ENCODE peak calls at places on chromosomes 4 and X, in ten cellular contexts. One of them, this sample, is unnamed.
A peak's percentile ranks its signal among the peaks of the same experiment; 100 is the strongest.

GRCh38 chr4:147136308-147136707 is 190.6 kb upstream of the TTC29 start:
- DNase-seq in T-helper 17 cell: no peak
- DNase-seq in NCI-H510A treated with DMSO at 0.1 percent for 48 hours: no peak
- DNase-seq in astrocyte: no peak
- DNase-seq in NCI-H1092 treated with DMSO at 0.1 percent for 48 hours: no peak
- DNase-seq in SK-N-MC: no peak
- DNase-seq in activated naive CD4-positive, alpha-beta T cell treated with anti-CD3 and anti-CD28 coated beads, Interleukin-2, amount 50 U/mL, for 72 hours: no peak
- DNase-seq in SK-N-SH: no peak
- DNase-seq in activated T-helper 1 cell treated with anti-CD3 and anti-CD28 coated beads, Interleukin-2, amount 50 U/mL, for 16 hours: no peak
- DNase-seq in osteocyte: no peak
- DNase-seq in this sample: no peak

GRCh38 chr4:1082215-1083182 is 30.9 kb downstream of the RNF212 start:
- DNase-seq in T-helper 17 cell: no peak
- DNase-seq in NCI-H510A treated with DMSO at 0.1 percent for 48 hours: no peak
- DNase-seq in astrocyte: peak; percentile 59
- DNase-seq in NCI-H1092 treated with DMSO at 0.1 percent for 48 hours: peak; percentile 39
- DNase-seq in SK-N-MC: no peak
- DNase-seq in activated naive CD4-positive, alpha-beta T cell treated with anti-CD3 and anti-CD28 coated beads, Interleukin-2, amount 50 U/mL, for 72 hours: no peak
- DNase-seq in SK-N-SH: no peak
- DNase-seq in activated T-helper 1 cell treated with anti-CD3 and anti-CD28 coated beads, Interleukin-2, amount 50 U/mL, for 16 hours: no peak
- DNase-seq in osteocyte: no peak
- DNase-seq in this sample: peak; percentile 89

GRCh38 chr4:21139327-21139726 is 439.1 kb downstream of the PACRGL start:
- DNase-seq in T-helper 17 cell: no peak
- DNase-seq in NCI-H510A treated with DMSO at 0.1 percent for 48 hours: no peak
- DNase-seq in astrocyte: no peak
- DNase-seq in NCI-H1092 treated with DMSO at 0.1 percent for 48 hours: no peak
- DNase-seq in SK-N-MC: no peak
- DNase-seq in activated naive CD4-positive, alpha-beta T cell treated with anti-CD3 and anti-CD28 coated beads, Interleukin-2, amount 50 U/mL, for 72 hours: no peak
- DNase-seq in SK-N-SH: no peak
- DNase-seq in activated T-helper 1 cell treated with anti-CD3 and anti-CD28 coated beads, Interleukin-2, amount 50 U/mL, for 16 hours: no peak
- DNase-seq in osteocyte: no peak
- DNase-seq in this sample: no peak

GRCh38 chr4:94226763-94227162 is 19.1 kb downstream of the SMARCAD1 start:
- DNase-seq in T-helper 17 cell: no peak
- DNase-seq in NCI-H510A treated with DMSO at 0.1 percent for 48 hours: no peak
- DNase-seq in astrocyte: no peak
- DNase-seq in NCI-H1092 treated with DMSO at 0.1 percent for 48 hours: no peak
- DNase-seq in SK-N-MC: no peak
- DNase-seq in activated naive CD4-positive, alpha-beta T cell treated with anti-CD3 and anti-CD28 coated beads, Interleukin-2, amount 50 U/mL, for 72 hours: no peak
- DNase-seq in SK-N-SH: no peak
- DNase-seq in activated T-helper 1 cell treated with anti-CD3 and anti-CD28 coated beads, Interleukin-2, amount 50 U/mL, for 16 hours: no peak
- DNase-seq in osteocyte: no peak
- DNase-seq in this sample: no peak

GRCh38 chr4:141121768-141122415 is 11.4 kb downstream of the RNF150 start:
- DNase-seq in T-helper 17 cell: no peak
- DNase-seq in NCI-H510A treated with DMSO at 0.1 percent for 48 hours: no peak
- DNase-seq in astrocyte: no peak
- DNase-seq in NCI-H1092 treated with DMSO at 0.1 percent for 48 hours: no peak
- DNase-seq in SK-N-MC: no peak
- DNase-seq in activated naive CD4-positive, alpha-beta T cell treated with anti-CD3 and anti-CD28 coated beads, Interleukin-2, amount 50 U/mL, for 72 hours: no peak
- DNase-seq in SK-N-SH: no peak
- DNase-seq in activated T-helper 1 cell treated with anti-CD3 and anti-CD28 coated beads, Interleukin-2, amount 50 U/mL, for 16 hours: no peak
- DNase-seq in osteocyte: no peak
- DNase-seq in this sample: no peak

GRCh38 chrX:30343206-30343605 is 34.0 kb upstream of the NR0B1 start:
- DNase-seq in T-helper 17 cell: no peak
- DNase-seq in NCI-H510A treated with DMSO at 0.1 percent for 48 hours: no peak
- DNase-seq in astrocyte: no peak
- DNase-seq in NCI-H1092 treated with DMSO at 0.1 percent for 48 hours: no peak
- DNase-seq in SK-N-MC: no peak
- DNase-seq in activated naive CD4-positive, alpha-beta T cell treated with anti-CD3 and anti-CD28 coated beads, Interleukin-2, amount 50 U/mL, for 72 hours: no peak
- DNase-seq in SK-N-SH: no peak
- DNase-seq in activated T-helper 1 cell treated with anti-CD3 and anti-CD28 coated beads, Interleukin-2, amount 50 U/mL, for 16 hours: no peak
- DNase-seq in osteocyte: no peak
- DNase-seq in this sample: no peak

GRCh38 chrX:47815901-47816845 is 20.5 kb upstream of the ZNF81 start:
- DNase-seq in T-helper 17 cell: no peak
- DNase-seq in NCI-H510A treated with DMSO at 0.1 percent for 48 hours: no peak
- DNase-seq in astrocyte: no peak
- DNase-seq in NCI-H1092 treated with DMSO at 0.1 percent for 48 hours: no peak
- DNase-seq in SK-N-MC: no peak
- DNase-seq in activated naive CD4-positive, alpha-beta T cell treated with anti-CD3 and anti-CD28 coated beads, Interleukin-2, amount 50 U/mL, for 72 hours: no peak
- DNase-seq in SK-N-SH: no peak
- DNase-seq in activated T-helper 1 cell treated with anti-CD3 and anti-CD28 coated beads, Interleukin-2, amount 50 U/mL, for 16 hours: no peak
- DNase-seq in osteocyte: no peak
- DNase-seq in this sample: no peak

GRCh38 chr4:26510334-26510705 is 20.0 kb upstream of the CCKAR start:
- DNase-seq in T-helper 17 cell: no peak
- DNase-seq in NCI-H510A treated with DMSO at 0.1 percent for 48 hours: no peak
- DNase-seq in astrocyte: no peak
- DNase-seq in NCI-H1092 treated with DMSO at 0.1 percent for 48 hours: no peak
- DNase-seq in SK-N-MC: no peak
- DNase-seq in activated naive CD4-positive, alpha-beta T cell treated with anti-CD3 and anti-CD28 coated beads, Interleukin-2, amount 50 U/mL, for 72 hours: no peak
- DNase-seq in SK-N-SH: no peak
- DNase-seq in activated T-helper 1 cell treated with anti-CD3 and anti-CD28 coated beads, Interleukin-2, amount 50 U/mL, for 16 hours: no peak
- DNase-seq in osteocyte: peak; percentile 21
- DNase-seq in this sample: no peak

GRCh38 chr4:64713256-64713840 is 304.1 kb upstream of the TECRL start:
- DNase-seq in T-helper 17 cell: no peak
- DNase-seq in NCI-H510A treated with DMSO at 0.1 percent for 48 hours: peak; percentile 13
- DNase-seq in astrocyte: peak; percentile 19
- DNase-seq in NCI-H1092 treated with DMSO at 0.1 percent for 48 hours: peak; percentile 23
- DNase-seq in SK-N-MC: no peak
- DNase-seq in activated naive CD4-positive, alpha-beta T cell treated with anti-CD3 and anti-CD28 coated beads, Interleukin-2, amount 50 U/mL, for 72 hours: no peak
- DNase-seq in SK-N-SH: peak; percentile 9
- DNase-seq in activated T-helper 1 cell treated with anti-CD3 and anti-CD28 coated beads, Interleukin-2, amount 50 U/mL, for 16 hours: no peak
- DNase-seq in osteocyte: no peak
- DNase-seq in this sample: no peak

GRCh38 chrX:39592776-39593175 is 505.0 kb downstream of the BCOR start:
- DNase-seq in T-helper 17 cell: no peak
- DNase-seq in NCI-H510A treated with DMSO at 0.1 percent for 48 hours: no peak
- DNase-seq in astrocyte: peak; percentile 32
- DNase-seq in NCI-H1092 treated with DMSO at 0.1 percent for 48 hours: no peak
- DNase-seq in SK-N-MC: no peak
- DNase-seq in activated naive CD4-positive, alpha-beta T cell treated with anti-CD3 and anti-CD28 coated beads, Interleukin-2, amount 50 U/mL, for 72 hours: no peak
- DNase-seq in SK-N-SH: no peak
- DNase-seq in activated T-helper 1 cell treated with anti-CD3 and anti-CD28 coated beads, Interleukin-2, amount 50 U/mL, for 16 hours: no peak
- DNase-seq in osteocyte: no peak
- DNase-seq in this sample: no peak

GRCh38 chrX:119775517-119776238 is 15.8 kb downstream of the RPL39 start:
- DNase-seq in T-helper 17 cell: no peak
- DNase-seq in NCI-H510A treated with DMSO at 0.1 percent for 48 hours: no peak
- DNase-seq in astrocyte: no peak
- DNase-seq in NCI-H1092 treated with DMSO at 0.1 percent for 48 hours: no peak
- DNase-seq in SK-N-MC: no peak
- DNase-seq in activated naive CD4-positive, alpha-beta T cell treated with anti-CD3 and anti-CD28 coated beads, Interleukin-2, amount 50 U/mL, for 72 hours: no peak
- DNase-seq in SK-N-SH: no peak
- DNase-seq in activated T-helper 1 cell treated with anti-CD3 and anti-CD28 coated beads, Interleukin-2, amount 50 U/mL, for 16 hours: no peak
- DNase-seq in osteocyte: no peak
- DNase-seq in this sample: no peak

GRCh38 chr4:145732001-145732400 is 52.1 kb downstream of the C4orf51 start:
- DNase-seq in T-helper 17 cell: no peak
- DNase-seq in NCI-H510A treated with DMSO at 0.1 percent for 48 hours: no peak
- DNase-seq in astrocyte: no peak
- DNase-seq in NCI-H1092 treated with DMSO at 0.1 percent for 48 hours: no peak
- DNase-seq in SK-N-MC: no peak
- DNase-seq in activated naive CD4-positive, alpha-beta T cell treated with anti-CD3 and anti-CD28 coated beads, Interleukin-2, amount 50 U/mL, for 72 hours: no peak
- DNase-seq in SK-N-SH: no peak
- DNase-seq in activated T-helper 1 cell treated with anti-CD3 and anti-CD28 coated beads, Interleukin-2, amount 50 U/mL, for 16 hours: no peak
- DNase-seq in osteocyte: no peak
- DNase-seq in this sample: no peak

GRCh38 chr4:187124311-187124710 is 400.7 kb upstream of the FAT1 start:
- DNase-seq in T-helper 17 cell: no peak
- DNase-seq in NCI-H510A treated with DMSO at 0.1 percent for 48 hours: no peak
- DNase-seq in astrocyte: no peak
- DNase-seq in NCI-H1092 treated with DMSO at 0.1 percent for 48 hours: peak; percentile 46
- DNase-seq in SK-N-MC: no peak
- DNase-seq in activated naive CD4-positive, alpha-beta T cell treated with anti-CD3 and anti-CD28 coated beads, Interleukin-2, amount 50 U/mL, for 72 hours: no peak
- DNase-seq in SK-N-SH: peak; percentile 36
- DNase-seq in activated T-helper 1 cell treated with anti-CD3 and anti-CD28 coated beads, Interleukin-2, amount 50 U/mL, for 16 hours: no peak
- DNase-seq in osteocyte: no peak
- DNase-seq in this sample: no peak

This sample was measured in mesenteric fat pad.